ENCODE peak calls at places on chromosomes 2 and 18, in four cellular contexts. G, E, R and H are unnamed samples.

GRCh38 chr2:216661639-216662375 is 28.6 kb downstream of the IGFBP2 start:
- DNase-seq in G (no peak), E (no peak), R (no peak), H (peak)

GRCh38 chr18:46449499-46449898 is 207.5 kb downstream of the LOXHD1 start:
- DNase-seq in G (no peak), E (no peak), R (no peak), H (no peak)

GRCh38 chr2:69692424-69692823 is 48.9 kb upstream of the AAK1 start:
- DNase-seq in G (no peak), E (no peak), R (no peak), H (no peak)

GRCh38 chr2:240561325-240561971 is 1.3 kb downstream of the DUSP28 start:
- DNase-seq in G (no peak), E (peak), R (no peak), H (no peak)

GRCh38 chr2:28654981-28655322 is 96.7 kb upstream of the PPP1CB start:
- DNase-seq in G (no peak), E (no peak), R (no peak), H (no peak)

GRCh38 chr2:7983451-7983850 is 698.4 kb upstream of the ID2 start:
- DNase-seq in G (no peak), E (no peak), R (no peak), H (no peak)

GRCh38 chr2:236568068-236568921 is 1.3 kb upstream of the ACKR3 start:
- DNase-seq in G (peak), E (no peak), R (peak), H (peak)

GRCh38 chr2:216478151-216478550 is 20.5 kb upstream of the RPL37A start:
- DNase-seq in G (no peak), E (peak), R (no peak), H (no peak)

GRCh38 chr2:83860320-83860719 is 598.8 kb downstream of the SUCLG1 start:
- DNase-seq in G (no peak), E (no peak), R (no peak), H (no peak)